ENCODE peak calls at places on chromosome 5, in nine cellular contexts. Z is mammary epithelial cell, W is H9, U is neural crest cell, K is HCT116, G is ovary, D is cardiac muscle cell, Q is cardiac fibroblast, P is fibroblast of mammary gland. H is an unnamed sample.

GRCh38 chr5:99032234-99033013 is 103.6 kb upstream of the CHD1 start:
- DNase-seq in K (peak), D (peak), U (peak), Z (peak), P (peak), Q (peak), W (peak), G (peak), H (peak)

GRCh38 chr5:108386345-108387061 is 4.6 kb upstream of the FBXL17 start:
- DNase-seq in G (no peak), W (no peak), K (no peak), U (no peak), P (peak), Z (no peak), Q (peak), D (no peak), H (no peak)

GRCh38 chr5:82664711-82665110 is 386.6 kb upstream of the RPS23 start:
- DNase-seq in Z (no peak), G (no peak), D (no peak), W (no peak), U (no peak), Q (no peak), P (no peak), K (no peak), H (no peak)

GRCh38 chr5:140262221-140262620 is 40.7 kb downstream of the PFDN1 start:
- DNase-seq in W (no peak), U (no peak), D (no peak), K (no peak), Z (no peak), G (no peak), P (no peak), Q (no peak), H (no peak)

GRCh38 chr5:171250738-171251137 is 58.3 kb upstream of the TLX3 start:
- DNase-seq in Z (no peak), P (no peak), U (no peak), K (no peak), G (no peak), W (no peak), Q (no peak), D (no peak), H (no peak)

GRCh38 chr5:134370306-134370870 is 981 bp upstream of the UBE2B start:
- DNase-seq in D (no peak), Z (peak), W (no peak), Q (peak), K (no peak), U (no peak), G (no peak), P (no peak), H (no peak)

GRCh38 chr5:52783226-52783959 is 4.3 kb upstream of the ITGA1 start:
- DNase-seq in D (no peak), U (no peak), G (no peak), W (no peak), Z (peak), K (no peak), Q (peak), P (peak), H (no peak)

GRCh38 chr5:38557309-38557710 is 864 bp upstream of the LIFR start:
- DNase-seq in K (no peak), Z (no peak), P (no peak), G (peak), Q (no peak), U (no peak), D (no peak), W (no peak), H (no peak)

GRCh38 chr5:172837640-172838039 is 3.6 kb downstream of the ERGIC1 start:
- DNase-seq in W (no peak), D (no peak), G (peak), U (no peak), Z (no peak), K (no peak), Q (no peak), P (no peak), H (no peak)

GRCh38 chr5:57416246-57416996 is 66.2 kb downstream of the ACTBL2 start:
- DNase-seq in D (peak), G (no peak), U (no peak), P (peak), Z (no peak), W (no peak), Q (peak), K (no peak), H (no peak)

GRCh38 chr5:160303690-160304089 is 8.7 kb downstream of the CCNJL start:
- DNase-seq in P (no peak), D (no peak), Q (no peak), U (no peak), Z (no peak), K (no peak), G (no peak), W (no peak), H (no peak)

GRCh38 chr5:35919191-35919590 is 19.2 kb downstream of the CAPSL start:
- DNase-seq in K (no peak), U (no peak), P (peak), Q (peak), W (no peak), Z (peak), D (no peak), G (no peak), H (no peak)

GRCh38 chr5:180670586-180671359 is 21.4 kb upstream of the FLT4 start:
- DNase-seq in P (peak), G (peak), D (peak), Z (peak), K (peak), U (peak), W (peak), Q (peak), H (peak)

GRCh38 chr5:107284822-107285510 is 385.8 kb downstream of the EFNA5 start:
- DNase-seq in Z (peak), W (no peak), D (no peak), Q (no peak), U (no peak), G (no peak), P (peak), K (no peak), H (no peak)

GRCh38 chr5:62720036-62720441 is 141.4 kb downstream of the LRRC70 start:
- DNase-seq in U (peak), K (peak), Q (peak), G (peak), D (peak), Z (peak), P (peak), W (peak), H (peak)
- TF ChIP-seq CTCF in U (peak), K (no peak), Q (no peak), G (no peak), D (peak), Z (peak), P (peak), W (peak), H (no peak)

GRCh38 chr5:164958688-164959087 is 1453.3 kb downstream of the MAT2B start:
- DNase-seq in K (no peak), D (no peak), U (no peak), Z (no peak), W (no peak), Q (no peak), G (no peak), P (peak), H (no peak)
- TF ChIP-seq CTCF in K (no peak), D (no peak), U (peak), Z (peak), W (peak), Q (no peak), G (no peak), P (no peak), H (peak)

GRCh38 chr5:141914797-141915196 is 8.9 kb upstream of the DELE1 start:
- DNase-seq in Q (no peak), D (no peak), G (no peak), P (no peak), Z (no peak), U (no peak), W (no peak), K (no peak), H (no peak)

GRCh38 chr5:141913560-141913959 is 10.1 kb upstream of the DELE1 start:
- DNase-seq in P (no peak), U (no peak), K (no peak), G (no peak), Q (no peak), Z (no peak), W (no peak), D (no peak), H (no peak)

GRCh38 chr5:141915881-141916336 is 7.8 kb upstream of the DELE1 start:
- DNase-seq in K (peak), P (no peak), Z (no peak), D (peak), Q (no peak), U (no peak), G (no peak), W (peak), H (no peak)

GRCh38 chr5:141916522-141916921 is 7.1 kb upstream of the DELE1 start:
- DNase-seq in K (no peak), U (no peak), D (no peak), Q (no peak), W (no peak), G (no peak), Z (no peak), P (no peak), H (no peak)

DNA sequence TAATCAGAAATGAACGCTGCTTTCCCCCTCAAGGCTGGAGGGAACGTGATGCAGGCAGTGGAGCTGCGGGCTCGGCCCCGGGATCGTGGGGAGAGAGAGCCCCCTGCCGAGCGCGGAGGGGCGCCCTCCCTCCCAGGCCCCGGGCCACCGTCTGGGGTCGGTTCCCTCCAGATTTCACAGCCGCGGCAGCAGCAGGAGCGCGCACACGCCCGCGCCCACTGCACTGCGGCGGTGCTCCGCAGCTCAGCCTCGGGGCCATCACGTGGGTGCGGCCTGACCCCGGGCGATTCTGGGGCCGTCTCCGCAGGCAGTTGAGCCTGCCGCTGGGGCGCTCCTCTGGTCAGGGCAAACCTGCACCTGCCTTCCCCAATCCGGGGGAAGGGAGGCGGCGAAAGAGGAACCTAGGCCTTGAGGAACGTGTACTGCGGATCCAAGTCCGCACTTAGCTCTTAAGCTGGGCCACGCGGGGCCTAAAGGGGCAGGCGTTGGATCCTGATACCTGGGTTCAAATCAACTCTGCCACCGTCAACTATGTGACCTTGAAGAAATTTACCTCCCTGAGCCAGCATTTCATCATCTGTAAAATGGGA is 9.4 kb upstream of the DELE1 start:
- DNase-seq in W (peak), P (no peak), Z (no peak), K (no peak), D (peak), U (peak), G (peak), Q (peak), H (peak)
- TF ChIP-seq CTCF in W (peak), P (no peak), Z (no peak), K (no peak), D (peak), U (peak), G (no peak), Q (peak), H (no peak)

DNA sequence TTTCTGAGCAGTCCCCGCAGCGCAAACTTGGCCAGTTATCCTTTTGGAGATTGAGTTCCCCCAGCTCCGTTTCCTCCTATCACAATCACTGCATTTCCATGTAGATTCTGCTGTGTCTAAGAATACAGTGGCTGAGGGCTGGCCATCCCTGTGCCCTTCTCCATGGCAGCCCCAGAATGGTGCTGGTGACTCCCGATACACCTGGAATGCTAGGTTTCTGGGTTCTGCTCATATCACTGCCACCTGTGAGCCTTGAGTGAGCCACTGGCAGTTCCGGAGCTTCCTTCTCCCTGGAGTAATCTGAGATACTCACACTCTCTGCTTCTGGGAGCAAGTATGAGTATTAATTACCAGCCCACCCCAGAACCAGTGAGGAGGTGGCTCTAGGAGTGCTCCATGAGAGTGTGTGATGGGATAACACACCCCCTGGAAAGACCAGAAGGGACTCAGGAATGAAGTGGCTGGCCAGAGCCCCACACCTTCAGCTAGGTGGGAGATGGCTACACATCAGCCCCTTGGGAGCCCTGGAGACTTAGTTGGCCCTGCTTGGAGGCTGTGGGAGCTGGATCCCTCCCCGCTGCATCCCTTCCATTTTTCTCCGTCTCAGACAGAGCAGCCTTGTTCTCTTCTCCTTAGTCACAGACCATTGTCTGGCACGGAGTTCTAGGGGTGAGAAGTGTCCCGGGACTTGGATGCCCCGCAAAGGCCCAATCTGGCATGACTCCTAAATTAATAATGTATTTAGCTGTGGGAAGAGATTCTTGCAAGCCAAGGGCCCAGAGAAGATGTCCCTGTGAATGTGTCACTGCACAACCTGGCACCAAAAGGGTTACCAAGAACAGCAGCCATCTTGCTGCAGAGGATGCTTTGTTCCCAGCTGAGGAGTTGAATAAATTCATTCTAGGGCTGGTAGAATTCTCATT is 4.9 kb downstream of the PCDHGC5 start:
- DNase-seq in D (no peak), G (no peak), U (no peak), P (peak), Q (peak), W (no peak), Z (peak), K (no peak), H (no peak)
- TF ChIP-seq CTCF in D (no peak), G (no peak), U (no peak), P (no peak), Q (no peak), W (no peak), Z (peak), K (no peak), H (no peak)

GRCh38 chr5:15693036-15693728 is 193.2 kb downstream of the FBXL7 start:
- DNase-seq in U (no peak), D (no peak), W (no peak), Q (no peak), Z (no peak), G (no peak), P (no peak), K (no peak), H (no peak)

GRCh38 chr5:15691536-15691935 is 191.6 kb downstream of the FBXL7 start:
- DNase-seq in D (no peak), K (no peak), U (no peak), P (peak), Q (no peak), G (no peak), W (no peak), Z (no peak), H (no peak)

GRCh38 chr5:15694694-15695093 is 194.7 kb downstream of the FBXL7 start:
- DNase-seq in W (no peak), Z (no peak), P (peak), U (no peak), D (no peak), K (no peak), G (no peak), Q (peak), H (no peak)

GRCh38 chr5:15695171-15695676 is 195.2 kb downstream of the FBXL7 start:
- DNase-seq in G (peak), Q (peak), Z (no peak), P (peak), K (no peak), W (no peak), U (no peak), D (peak), H (no peak)

GRCh38 chr5:15693933-15694332 is 194.0 kb downstream of the FBXL7 start:
- DNase-seq in Q (no peak), D (no peak), G (no peak), U (no peak), P (no peak), K (no peak), Z (no peak), W (no peak), H (no peak)
- TF ChIP-seq CTCF in Q (no peak), D (no peak), G (no peak), U (no peak), P (no peak), K (no peak), Z (no peak), W (peak), H (no peak)

GRCh38 chr5:60883229-60883628 is 39.2 kb upstream of the ELOVL7 start:
- DNase-seq in U (no peak), Z (peak), K (peak), W (no peak), P (peak), G (no peak), Q (peak), D (no peak), H (no peak)
- TF ChIP-seq CTCF in U (peak), Z (peak), K (peak), W (peak), P (peak), G (no peak), Q (peak), D (peak), H (peak)

DNA sequence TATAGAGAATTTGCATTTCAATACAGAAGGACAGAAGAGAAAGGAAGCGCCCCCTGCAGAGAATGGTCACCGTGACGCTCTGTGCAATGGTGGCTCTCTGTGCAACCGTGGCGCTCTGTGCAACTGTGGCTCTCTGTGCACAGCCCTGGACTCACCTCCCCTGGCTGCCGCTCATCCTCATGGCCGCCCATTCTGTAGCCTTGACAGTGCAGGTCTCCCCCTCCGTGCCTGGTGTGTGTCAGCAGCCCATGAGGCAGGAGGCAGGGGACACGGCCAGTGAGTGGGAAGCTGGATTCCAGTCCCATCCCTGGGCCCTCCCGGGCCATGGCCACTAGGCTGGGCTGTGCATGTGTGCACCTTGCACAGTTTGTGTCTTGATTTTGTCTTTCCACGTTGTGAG is 12.0 kb downstream of the EXOC3 start:
- DNase-seq in P (no peak), Q (no peak), K (no peak), D (no peak), W (peak), G (peak), Z (no peak), U (no peak), H (no peak)
- TF ChIP-seq CTCF in P (no peak), Q (no peak), K (no peak), D (no peak), W (no peak), G (no peak), Z (no peak), U (no peak), H (no peak)